ENCODE peak calls at places on chromosome 13, in nine cellular contexts. P, N, E, X, M, W, J, O and T are unnamed samples.

GRCh38 chr13:70107498-70108271 is at the start of gene ATXN8OS:
- DNase-seq in P (peak), N (no peak), E (no peak), X (no peak), M (no peak), W (peak), J (no peak), O (no peak), T (no peak)

GRCh38 chr13:73828811-73829210 is 305.4 kb downstream of the KLF12 start:
- DNase-seq in P (no peak), N (no peak), E (no peak), X (no peak), M (no peak), W (no peak), J (no peak), O (no peak), T (no peak)

GRCh38 chr13:44801990-44802389 is 187.3 kb downstream of the NUFIP1 start:
- DNase-seq in P (no peak), N (no peak), E (no peak), X (no peak), M (no peak), W (no peak), J (no peak), O (peak), T (no peak)

GRCh38 chr13:22198656-22199217 is 527.9 kb downstream of the FGF9 start:
- DNase-seq in P (no peak), N (no peak), E (no peak), X (no peak), M (no peak), W (no peak), J (no peak), O (no peak), T (no peak)

GRCh38 chr13:110109910-110110309 is 197.0 kb downstream of the COL4A1 start:
- DNase-seq in P (no peak), N (peak), E (no peak), X (peak), M (no peak), W (peak), J (no peak), O (peak), T (no peak)

GRCh38 chr13:53028637-53029121 is at the start of gene OLFM4:
- DNase-seq in P (no peak), N (no peak), E (no peak), X (no peak), M (no peak), W (no peak), J (no peak), O (no peak), T (no peak)

GRCh38 chr13:27975579-27976361 is 6.7 kb upstream of the CDX2 start:
- DNase-seq in P (no peak), N (no peak), E (no peak), X (no peak), M (no peak), W (no peak), J (no peak), O (no peak), T (no peak)

GRCh38 chr13:52399708-52400107 is 6.3 kb downstream of the THSD1 start:
- DNase-seq in P (no peak), N (no peak), E (no peak), X (no peak), M (no peak), W (no peak), J (no peak), O (peak), T (no peak)